ENCODE peak calls at places on chromosomes 3 and 15, in five cellular contexts. T is fibroblast of lung, H is lower leg skin, Z is IMR-90, C is OCI-LY7. X is an unnamed sample.
A peak's percentile ranks its signal among the peaks of the same experiment; 100 is the strongest.

GRCh38 chr3:156648086-156648485 is 26.3 kb upstream of the TIPARP start:
- DNase-seq in T (peak; percentile 89), H (no peak), Z (peak; percentile 75), C (no peak), X (peak; percentile 88)

GRCh38 chr3:128824132-128824850 is 55.1 kb upstream of the ACAD9 start:
- DNase-seq in T (no peak), C (no peak), H (no peak), Z (no peak), X (no peak)

GRCh38 chr15:52331490-52332240 is 36.1 kb upstream of the MYO5C start:
- DNase-seq in H (no peak), Z (peak; percentile 54), T (peak; percentile 64), C (peak; percentile 89), X (peak; percentile 80)

GRCh38 chr15:73596214-73596613 is 37.0 kb downstream of the NPTN start:
- DNase-seq in Z (no peak), H (no peak), T (no peak), C (no peak), X (no peak)

GRCh38 chr3:49899815-49900214 is 3.9 kb downstream of the MST1R start:
- DNase-seq in T (no peak), C (peak; percentile 70), Z (no peak), H (no peak), X (peak; percentile 43)

GRCh38 chr3:72663429-72663828 is 184.8 kb downstream of the SHQ1 start:
- DNase-seq in T (no peak), C (no peak), Z (no peak), H (no peak), X (no peak)

GRCh38 chr3:5583920-5584319 is 396.4 kb downstream of the EDEM1 start:
- DNase-seq in T (no peak), Z (no peak), H (no peak), C (no peak), X (no peak)

GRCh38 chr3:171156455-171157005 is 130.0 kb upstream of the SLC2A2 start:
- DNase-seq in T (peak; percentile 94), H (no peak), Z (no peak), C (no peak), X (no peak)

GRCh38 chr3:178850452-178851166 is 221.0 kb downstream of the ZMAT3 start:
- DNase-seq in Z (no peak), H (no peak), T (no peak), C (no peak), X (no peak)
- TF ChIP-seq CTCF in Z (no peak), H (no peak), T (no peak), C (no peak), X (no peak)

DNA sequence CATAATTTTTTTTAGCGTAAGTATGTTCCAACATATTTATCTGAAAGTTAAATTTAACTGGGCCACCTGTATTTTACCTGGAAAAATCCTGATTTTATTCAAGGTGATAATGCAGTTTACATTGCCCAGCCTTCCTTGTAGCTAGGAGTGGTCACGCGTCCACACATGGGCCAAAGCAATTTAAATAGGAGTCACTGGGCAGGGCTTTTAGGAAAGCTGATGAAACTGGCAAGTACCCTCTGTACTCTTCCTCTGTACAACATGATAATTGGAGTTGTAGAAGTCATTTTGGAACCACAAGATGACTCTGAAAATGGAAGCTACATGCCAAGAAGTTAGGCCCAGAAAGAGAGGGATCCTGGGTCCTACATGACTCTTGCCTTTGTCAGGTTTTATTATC is 9.5 kb downstream of the BTD start:
- DNase-seq in T (no peak), C (no peak), Z (no peak), H (no peak), X (no peak)
- H3K4me3 ChIP-seq in T (no peak overlapping the region), C (no peak overlapping the region), Z (no peak overlapping the region), H (no peak overlapping the region), X (no peak overlapping the region)

GRCh38 chr3:101281616-101282015 is 38.8 kb downstream of the IMPG2 start:
- DNase-seq in Z (no peak), H (no peak), C (no peak), T (no peak), X (no peak)

GRCh38 chr3:101273608-101274007 is 46.8 kb downstream of the IMPG2 start:
- DNase-seq in T (no peak), C (no peak), H (no peak), Z (no peak), X (no peak)

GRCh38 chr3:101279765-101280385 is 40.5 kb downstream of the IMPG2 start:
- DNase-seq in Z (peak; percentile 16), H (no peak), C (no peak), T (peak; percentile 53), X (no peak)

GRCh38 chr3:101284757-101285156 is 35.6 kb downstream of the IMPG2 start:
- DNase-seq in H (no peak), Z (no peak), C (no peak), T (no peak), X (no peak)

GRCh38 chr3:101279162-101279561 is 41.2 kb downstream of the IMPG2 start:
- DNase-seq in T (peak; percentile 57), C (no peak), H (no peak), Z (peak; percentile 59), X (no peak)
- TF ChIP-seq CTCF in T (no peak), C (no peak), H (no peak), Z (no peak), X (no peak)

DNA sequence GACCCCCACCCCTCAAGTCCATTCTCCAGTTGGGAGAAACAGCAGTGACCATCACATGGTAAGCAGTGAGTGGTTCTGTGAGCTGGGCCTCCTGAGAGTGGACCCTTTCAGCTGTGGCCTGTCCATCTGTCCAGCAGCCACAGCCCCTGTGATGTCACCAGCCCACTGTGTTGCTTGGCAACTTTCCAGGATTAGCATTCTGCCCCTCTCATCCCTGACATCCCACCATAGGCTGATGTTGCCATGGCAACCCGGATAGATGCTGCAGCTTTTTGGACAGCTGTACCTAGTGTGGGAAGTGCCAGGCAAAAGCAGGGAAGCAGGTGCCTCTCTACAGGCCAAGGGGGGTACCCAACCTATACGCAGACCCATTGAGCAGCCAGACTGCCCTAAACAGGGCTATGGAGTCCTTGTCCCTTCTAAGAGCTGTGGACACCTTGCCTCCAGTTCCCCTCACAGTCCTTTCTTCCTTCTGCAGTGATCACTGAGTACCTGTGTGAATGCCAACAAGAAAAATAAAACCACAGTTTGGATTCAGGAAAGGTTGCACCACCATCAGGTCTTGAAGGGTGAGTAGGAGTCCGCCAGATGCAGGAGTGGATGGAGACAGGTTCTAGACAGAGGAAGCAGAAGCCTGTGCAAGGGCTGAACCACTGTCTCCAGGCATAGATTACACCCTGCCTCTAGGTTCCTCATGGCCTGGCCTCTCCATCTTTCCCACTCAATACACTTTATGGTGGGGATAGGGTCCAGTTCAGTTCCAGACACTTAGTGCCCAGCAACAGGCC is at the start of gene DNAH1:
- DNase-seq in Z (no peak), C (no peak), H (no peak), T (no peak), X (no peak)
- H3K4me3 ChIP-seq in Z (no peak within 1 kb of the TSS), C (peak within 1 kb of the TSS; percentile 61), H (no peak within 1 kb of the TSS), T (no peak within 1 kb of the TSS), X (no peak within 1 kb of the TSS)

GRCh38 chr15:76340198-76340801 is 3.7 kb downstream of the ISL2 start:
- DNase-seq in C (no peak), Z (no peak), H (peak; percentile 86), T (peak; percentile 25), X (no peak)

GRCh38 chr15:76339302-76340197 is 3.0 kb downstream of the ISL2 start:
- DNase-seq in T (no peak), C (peak; percentile 9), H (peak; percentile 82), Z (no peak), X (peak; percentile 38)

GRCh38 chr15:76342046-76342381 is 5.4 kb downstream of the ISL2 start:
- DNase-seq in Z (no peak), T (no peak), H (peak; percentile 84), C (no peak), X (no peak)

GRCh38 chr15:76341366-76342045 is 4.9 kb downstream of the ISL2 start:
- DNase-seq in H (no peak), C (no peak), Z (no peak), T (no peak), X (no peak)

GRCh38 chr15:76340802-76341365 is 4.3 kb downstream of the ISL2 start:
- DNase-seq in Z (no peak), T (no peak), C (no peak), H (peak; percentile 87), X (no peak)
- TF ChIP-seq CTCF in Z (no peak), T (no peak), C (no peak), H (no peak), X (no peak)

GRCh38 chr3:186637661-186638060 is 2.5 kb upstream of the FETUB start:
- DNase-seq in C (no peak), T (no peak), H (no peak), Z (no peak), X (no peak)
- H3K4me3 ChIP-seq in C (no peak overlapping the region), T (no peak overlapping the region), H (no peak overlapping the region), Z (no peak overlapping the region), X (no peak overlapping the region)

DNA sequence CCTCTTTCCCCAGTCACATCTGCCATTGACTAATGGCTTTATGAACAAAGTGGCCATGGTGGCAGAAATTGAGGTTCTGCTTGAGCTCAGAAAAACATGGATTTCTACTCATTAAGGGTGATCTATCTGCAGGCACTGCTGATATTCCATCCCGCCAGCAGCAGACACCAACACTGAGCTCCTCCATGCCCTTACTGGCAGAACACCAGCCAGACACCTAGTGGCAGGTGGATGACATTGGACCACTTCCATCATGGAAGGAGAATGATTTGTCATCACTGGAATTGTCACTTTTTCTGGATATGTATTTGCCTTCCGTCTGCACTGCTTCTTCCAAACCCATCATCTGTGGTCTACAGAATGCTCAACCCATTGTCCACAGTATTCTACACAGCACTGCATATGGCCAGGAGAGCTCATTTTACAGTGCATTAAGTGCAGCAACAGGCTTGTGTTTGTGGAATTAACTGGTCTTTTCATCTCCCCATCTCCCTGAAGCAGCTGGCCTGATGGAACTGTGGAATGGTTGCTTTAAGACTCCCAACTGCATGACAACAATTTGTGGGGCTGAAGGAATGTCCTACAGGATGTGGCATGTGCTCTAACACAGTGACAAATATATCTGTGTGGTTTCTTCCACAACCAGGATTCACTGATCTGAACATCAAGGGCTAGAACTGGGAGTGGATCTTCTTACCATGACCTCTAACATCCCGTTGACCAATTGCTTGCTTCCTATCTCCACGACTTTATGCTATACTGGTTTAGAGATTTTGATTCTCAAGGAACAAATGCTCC is 103.4 kb downstream of the WNT7A start:
- DNase-seq in C (no peak), H (peak; percentile 7), T (no peak), Z (no peak), X (no peak)
- TF ChIP-seq CTCF in C (no peak), H (no peak), T (no peak), Z (no peak), X (no peak)

DNA sequence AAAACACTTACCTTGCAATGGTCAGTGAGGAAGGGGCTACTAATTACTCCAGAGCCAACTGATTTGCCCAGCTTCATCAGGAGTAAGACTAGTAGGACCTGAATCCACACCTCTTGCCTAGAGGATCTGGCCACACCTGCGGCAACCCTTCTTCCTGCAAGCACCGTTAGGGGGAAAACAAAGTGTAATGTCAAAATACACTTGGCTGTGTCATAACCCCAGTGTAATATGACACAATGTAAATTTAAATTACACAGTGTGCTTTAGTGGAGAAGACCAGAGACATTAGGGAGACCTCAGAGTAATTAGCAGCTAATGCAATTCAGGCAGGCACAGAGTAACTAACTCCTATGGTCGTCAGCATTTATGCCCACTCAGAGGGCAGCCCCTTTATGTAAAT is 308.5 kb upstream of the ARRDC4 start:
- DNase-seq in C (no peak), H (no peak), Z (no peak), T (no peak), X (no peak)
- H3K4me3 ChIP-seq in C (no peak overlapping the region), H (no peak overlapping the region), Z (no peak overlapping the region), T (no peak overlapping the region), X (no peak overlapping the region)

GRCh38 chr3:180804871-180805430 is 107.5 kb upstream of the FXR1 start:
- DNase-seq in C (no peak), H (no peak), T (peak; percentile 67), Z (peak; percentile 9), X (peak; percentile 69)
- TF ChIP-seq CTCF in C (no peak), H (no peak), T (peak; percentile 51), Z (no peak), X (peak; percentile 56)

GRCh38 chr15:59531066-59531465 is 80.5 kb upstream of the GCNT3 start:
- DNase-seq in T (no peak), H (no peak), C (no peak), Z (no peak), X (no peak)
- H3K4me3 ChIP-seq in T (no peak overlapping the region), H (no peak overlapping the region), C (no peak overlapping the region), Z (no peak overlapping the region), X (no peak overlapping the region)

X was measured in choroid plexus epithelial cell.